ENCODE peak calls at places on chromosomes 4 and X, in seven cellular contexts. A, H, S, Z, D, V and X are unnamed samples.
A peak's percentile ranks its signal among the peaks of the same experiment; 100 is the strongest.

GRCh38 chr4:151471728-151472127 is 62.8 kb downstream of the FHIP1A start:
- DNase-seq in S (no peak), V (no peak), D (no peak), A (no peak), Z (no peak), H (no peak), X (no peak)

GRCh38 chr4:74111990-74112389 is 13.0 kb upstream of the CXCL2 start:
- DNase-seq in Z (peak; percentile 48), H (peak; percentile 36), D (peak; percentile 95), S (peak; percentile 34), A (no peak), V (no peak), X (peak; percentile 90)

GRCh38 chr4:8359193-8359592 is 81.3 kb downstream of the ACOX3 start:
- DNase-seq in H (no peak), A (no peak), V (no peak), D (no peak), Z (no peak), S (peak; percentile 27), X (no peak)

GRCh38 chr4:17690135-17690534 is 75.7 kb downstream of the MED28 start:
- DNase-seq in A (no peak), Z (no peak), D (no peak), H (no peak), S (no peak), V (no peak), X (no peak)

GRCh38 chrX:13689519-13690211 is 737 bp downstream of the RAB9A start:
- DNase-seq in D (peak; percentile 61), S (no peak), A (no peak), V (no peak), H (peak; percentile 40), Z (peak; percentile 53), X (peak; percentile 47)

GRCh38 chrX:19272452-19272851 is 71.3 kb upstream of the PDHA1 start:
- DNase-seq in Z (no peak), H (peak; percentile 1), S (no peak), D (no peak), A (no peak), V (no peak), X (peak; percentile 1)

GRCh38 chr4:110618091-110619000 is 4.5 kb downstream of the PITX2 start:
- DNase-seq in H (no peak), Z (peak; percentile 92), D (no peak), A (peak; percentile 70), V (no peak), S (peak; percentile 88), X (peak; percentile 92)

GRCh38 chrX:140092121-140092520 is 126.8 kb upstream of the CXorf66 start:
- DNase-seq in A (no peak), V (no peak), H (no peak), D (no peak), S (peak; percentile 29), Z (no peak), X (no peak)

GRCh38 chr4:19913670-19914069 is 338.0 kb upstream of the SLIT2 start:
- DNase-seq in H (peak; percentile 6), S (no peak), V (no peak), Z (no peak), A (no peak), D (no peak), X (no peak)

GRCh38 chr4:80767944-80768343 is 262.6 kb upstream of the BMP3 start:
- DNase-seq in D (no peak), V (no peak), H (peak; percentile 3), S (no peak), Z (no peak), A (no peak), X (no peak)

GRCh38 chrX:29687687-29688086 is 527.7 kb upstream of the MAGEB2 start:
- DNase-seq in Z (peak; percentile 16), A (no peak), S (no peak), D (no peak), V (no peak), H (peak; percentile 76), X (peak; percentile 45)

GRCh38 chr4:173169178-173169427 is 492 bp downstream of the GALNT7 start:
- DNase-seq in S (no peak), V (no peak), Z (no peak), A (no peak), D (no peak), H (no peak), X (no peak)

GRCh38 chr4:13544556-13545393 is 467 bp upstream of the NKX3-2 start:
- DNase-seq in H (peak; percentile 64), V (peak; percentile 91), D (peak; percentile 59), A (peak; percentile 77), S (peak; percentile 97), Z (peak; percentile 97), X (peak; percentile 91)

GRCh38 chr4:13547563-13548041 is 3.3 kb upstream of the NKX3-2 start:
- DNase-seq in H (no peak), A (no peak), Z (no peak), V (no peak), S (no peak), D (no peak), X (peak; percentile 42)

GRCh38 chr4:13545394-13545808 is 1.1 kb upstream of the NKX3-2 start:
- DNase-seq in A (no peak), H (no peak), Z (no peak), D (no peak), S (no peak), V (no peak), X (no peak)

GRCh38 chr4:13546855-13547562 is 2.7 kb upstream of the NKX3-2 start:
- DNase-seq in Z (no peak), A (no peak), D (no peak), H (no peak), S (peak; percentile 80), V (no peak), X (peak; percentile 47)

DNA sequence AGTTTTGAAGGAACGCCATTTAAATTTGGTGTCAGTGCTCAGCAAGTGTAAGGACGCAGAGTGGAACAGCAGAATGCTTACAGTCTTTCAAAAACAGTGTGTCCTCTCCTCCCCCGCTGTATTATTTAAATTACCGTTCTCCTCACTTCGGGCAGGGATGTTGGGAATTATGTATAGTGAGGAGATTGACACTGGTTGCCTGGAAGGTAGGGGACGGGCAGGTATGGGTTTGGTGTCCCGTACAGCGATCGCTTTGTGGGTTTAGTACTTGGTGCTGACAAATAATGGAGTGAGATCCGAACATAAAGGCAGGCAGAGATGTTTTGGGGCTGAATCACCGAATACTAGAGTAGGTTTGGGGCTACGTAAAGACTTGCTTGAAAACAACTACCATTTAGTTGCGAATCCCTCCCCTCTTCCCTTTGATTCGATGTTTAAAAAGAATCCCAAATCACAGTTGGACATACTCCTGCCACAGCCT is 2.1 kb upstream of the NKX3-2 start:
- DNase-seq in A (no peak), S (no peak), D (no peak), Z (no peak), V (no peak), H (no peak), X (peak; percentile 47)
- H3K18ac ChIP-seq in A (no peak overlapping the region), S (no peak overlapping the region), D (no peak overlapping the region), Z (no peak overlapping the region), V (no peak overlapping the region), H (no peak overlapping the region), X (peak overlapping the region; percentile 51)

GRCh38 chrX:41470706-41471105 is 23.6 kb downstream of the NYX start:
- DNase-seq in S (no peak), V (no peak), D (no peak), H (no peak), Z (no peak), A (no peak), X (no peak)
- H3K18ac ChIP-seq in S (no peak overlapping the region), V (no peak overlapping the region), D (no peak overlapping the region), H (no peak overlapping the region), Z (no peak overlapping the region), A (no peak overlapping the region), X (no peak overlapping the region)

DNA sequence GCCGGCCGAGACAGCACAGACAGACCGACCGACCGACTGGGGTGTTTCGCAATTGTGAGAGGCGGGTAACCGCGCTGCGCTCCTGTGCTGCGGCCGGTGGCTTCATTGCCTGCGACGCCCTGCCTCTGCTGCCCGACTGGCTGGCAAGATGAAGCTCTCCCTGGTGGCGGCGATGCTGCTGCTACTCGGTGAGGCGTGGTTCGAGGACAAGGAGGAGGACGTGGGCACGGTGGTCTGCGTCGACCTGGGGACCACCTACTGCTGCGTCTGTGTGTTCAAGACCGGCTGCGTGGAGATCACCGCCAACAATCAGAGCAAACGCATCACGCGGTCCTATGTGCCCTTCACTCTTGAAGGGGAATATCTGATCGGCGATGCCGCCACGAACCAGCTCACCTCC is 565.7 kb upstream of the SMIM31 start:
- DNase-seq in D (no peak), S (peak; percentile 27), Z (no peak), V (no peak), A (no peak), H (no peak), X (no peak)
- H3K18ac ChIP-seq in D (no peak overlapping the region), S (no peak overlapping the region), Z (no peak overlapping the region), V (no peak overlapping the region), A (no peak overlapping the region), H (no peak overlapping the region), X (no peak overlapping the region)

GRCh38 chr4:76212301-76212700 is 1.3 kb downstream of the SCARB2 start:
- DNase-seq in V (no peak), A (no peak), Z (no peak), S (no peak), D (no peak), H (no peak), X (no peak)
- H3K18ac ChIP-seq in V (no peak overlapping the region), A (no peak overlapping the region), Z (no peak overlapping the region), S (no peak overlapping the region), D (no peak overlapping the region), H (no peak overlapping the region), X (no peak overlapping the region)

GRCh38 chr4:70705856-70706461 is 15.8 kb upstream of the RUFY3 start:
- DNase-seq in H (peak; percentile 54), V (no peak), A (no peak), S (no peak), D (peak; percentile 29), Z (no peak), X (no peak)
- H3K18ac ChIP-seq in H (peak overlapping the region; percentile 58), V (peak overlapping the region; percentile 36), A (no peak overlapping the region), S (no peak overlapping the region), D (peak overlapping the region; percentile 79), Z (peak overlapping the region; percentile 95), X (no peak overlapping the region)

DNA sequence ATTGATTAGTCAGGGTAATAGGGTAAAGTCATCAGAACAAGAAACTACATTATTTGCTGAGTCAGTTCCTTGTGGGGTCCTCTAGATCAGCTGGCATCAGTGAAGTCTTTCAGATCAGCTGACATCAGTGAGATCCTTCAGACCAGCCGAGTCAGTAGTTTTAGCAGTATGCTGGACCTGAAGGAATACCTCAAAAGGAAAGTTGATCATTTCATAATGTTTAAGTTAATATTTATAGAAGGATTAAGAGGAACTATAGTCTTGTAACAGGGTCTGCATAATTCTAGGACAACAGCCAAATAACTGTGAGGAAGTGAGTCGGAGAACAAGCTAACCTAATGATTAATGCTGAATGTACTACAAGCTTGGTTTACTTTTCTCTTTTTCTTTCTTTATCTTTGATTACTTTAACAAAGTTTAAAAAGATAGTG is 958 bp upstream of the UGT2B7 start:
- DNase-seq in H (peak; percentile 92), A (no peak), V (no peak), D (no peak), S (no peak), Z (no peak), X (peak; percentile 26)
- H3K18ac ChIP-seq in H (peak overlapping the region; percentile 72), A (no peak overlapping the region), V (no peak overlapping the region), D (no peak overlapping the region), S (no peak overlapping the region), Z (no peak overlapping the region), X (no peak overlapping the region)